ENCODE peak calls at places on chromosome 14, in nine cellular contexts. M, Q, C, J, Z, O, D, S and U are unnamed samples.

GRCh38 chr14:85415015-85415712 is 114.8 kb upstream of the FLRT2 start:
- DNase-seq in M (peak), Q (peak), C (peak), J (peak), Z (peak), O (peak), D (peak), S (peak), U (peak)

GRCh38 chr14:33569844-33570716 is 380.8 kb downstream of the EGLN3 start:
- DNase-seq in M (no peak), Q (no peak), C (no peak), J (no peak), Z (no peak), O (no peak), D (no peak), S (no peak), U (no peak)

GRCh38 chr14:49893309-49894213 is 679 bp downstream of the ARF6 start:
- DNase-seq in M (peak), Q (peak), C (peak), J (peak), Z (no peak), O (no peak), D (no peak), S (peak), U (peak)

GRCh38 chr14:75084513-75084912 is 15.1 kb downstream of the ZC2HC1C start:
- DNase-seq in M (no peak), Q (no peak), C (no peak), J (no peak), Z (no peak), O (no peak), D (no peak), S (no peak), U (no peak)

GRCh38 chr14:99597911-99598600 is 6.0 kb downstream of the CCDC85C start:
- DNase-seq in M (no peak), Q (no peak), C (no peak), J (no peak), Z (no peak), O (no peak), D (no peak), S (no peak), U (no peak)

GRCh38 chr14:34826661-34827060 is 48.5 kb downstream of the BAZ1A start:
- DNase-seq in M (no peak), Q (no peak), C (no peak), J (no peak), Z (no peak), O (no peak), D (peak), S (no peak), U (no peak)

GRCh38 chr14:91872517-91873470 is 5.5 kb upstream of the TC2N start:
- DNase-seq in M (no peak), Q (peak), C (peak), J (peak), Z (no peak), O (no peak), D (peak), S (peak), U (peak)

GRCh38 chr14:29607129-29607528 is 320.5 kb downstream of the PRKD1 start:
- DNase-seq in M (no peak), Q (no peak), C (no peak), J (no peak), Z (no peak), O (no peak), D (no peak), S (no peak), U (no peak)

GRCh38 chr14:74616507-74616906 is 4.5 kb upstream of the LTBP2 start:
- DNase-seq in M (no peak), Q (no peak), C (no peak), J (no peak), Z (no peak), O (no peak), D (peak), S (no peak), U (peak)

GRCh38 chr14:94517248-94517640 is 8.0 kb upstream of the SERPINA12 start:
- DNase-seq in M (no peak), Q (no peak), C (no peak), J (no peak), Z (no peak), O (no peak), D (no peak), S (no peak), U (no peak)

GRCh38 chr14:96384740-96385139 is 7.2 kb upstream of the AK7 start:
- DNase-seq in M (no peak), Q (no peak), C (no peak), J (no peak), Z (no peak), O (no peak), D (no peak), S (no peak), U (no peak)

GRCh38 chr14:92456215-92457017 is 57.2 kb upstream of the RIN3 start:
- DNase-seq in M (peak), Q (peak), C (no peak), J (no peak), Z (no peak), O (no peak), D (peak), S (peak), U (peak)

GRCh38 chr14:59140441-59140840 is 48.0 kb upstream of the DAAM1 start:
- DNase-seq in M (no peak), Q (no peak), C (no peak), J (no peak), Z (no peak), O (no peak), D (no peak), S (no peak), U (no peak)

DNA sequence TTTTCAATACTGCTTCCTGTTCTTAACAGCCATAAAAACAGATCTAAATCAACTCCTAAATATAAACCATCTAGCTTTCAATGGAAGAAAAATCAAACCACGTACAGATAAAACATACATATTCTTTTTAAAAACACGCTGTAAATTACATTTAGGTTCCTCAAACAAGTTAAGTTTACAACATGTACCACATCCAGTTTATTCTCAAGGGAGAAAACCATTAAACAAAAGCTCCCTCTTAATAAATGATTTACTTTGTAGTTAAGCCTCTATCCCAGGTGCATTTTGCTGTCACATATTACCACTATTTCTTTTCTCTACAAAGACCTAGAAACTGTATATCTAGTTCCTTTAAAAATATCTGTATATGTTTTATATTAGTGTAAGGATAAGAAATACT is 3.1 kb downstream of the NUMB start:
- DNase-seq in M (no peak), Q (no peak), C (no peak), J (no peak), Z (no peak), O (no peak), D (no peak), S (no peak), U (no peak)
- H3K4me3 ChIP-seq in M (no peak), Q (peak), C (no peak), J (no peak), Z (no peak), O (no peak), D (no peak), S (peak), U (no peak)

DNA sequence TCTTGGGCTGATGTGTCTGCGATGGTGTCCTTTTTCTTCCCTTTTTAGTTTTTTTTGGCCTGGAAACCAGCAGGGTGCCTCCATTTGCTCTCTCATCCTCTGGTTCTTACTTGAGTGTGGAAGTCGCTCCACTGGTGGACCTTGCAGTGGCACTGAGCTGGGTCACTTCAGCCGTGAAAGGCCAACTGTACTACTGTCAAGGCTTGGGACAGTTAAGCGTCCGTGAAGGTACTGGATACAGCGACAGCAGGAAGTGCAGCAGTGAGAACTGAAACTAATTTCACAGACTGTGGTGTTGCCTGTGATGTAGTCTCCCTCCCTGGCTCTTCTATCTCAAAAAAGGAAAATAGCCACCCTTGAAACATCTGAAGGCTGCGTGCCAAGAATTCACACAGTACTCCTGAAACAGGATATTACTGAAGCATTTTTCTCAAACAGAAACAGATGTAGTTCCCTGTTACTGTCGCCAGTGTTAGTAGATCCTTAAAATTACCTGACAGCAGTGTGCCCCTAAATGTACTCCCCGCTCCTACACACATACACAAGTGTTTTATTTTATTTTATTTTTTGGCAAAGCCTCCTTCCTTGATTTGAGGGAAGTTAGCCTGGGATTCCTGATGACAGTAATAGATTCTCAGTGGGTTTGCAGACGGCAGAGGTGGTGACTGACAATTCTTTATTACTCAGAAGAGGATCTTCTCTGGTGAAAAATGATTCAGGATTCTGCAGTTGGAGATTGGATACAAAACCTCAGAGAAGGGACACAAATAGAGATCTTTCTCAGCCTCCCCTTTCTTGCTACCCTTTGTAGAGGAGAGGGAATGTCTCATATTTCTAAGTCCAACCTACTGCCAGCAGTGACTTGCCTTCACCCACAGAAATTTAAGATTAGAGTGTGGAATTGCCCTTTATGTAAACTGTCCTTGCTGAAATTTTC is 4.3 kb downstream of the SUSD6 start:
- DNase-seq in M (no peak), Q (peak), C (peak), J (peak), Z (peak), O (peak), D (peak), S (peak), U (peak)
- H3K4me3 ChIP-seq in M (no peak), Q (peak), C (no peak), J (no peak), Z (peak), O (peak), D (peak), S (peak), U (peak)

GRCh38 chr14:67940476-67940875 is 120.9 kb downstream of the RAD51B start:
- DNase-seq in M (no peak), Q (no peak), C (no peak), J (no peak), Z (peak), O (no peak), D (peak), S (no peak), U (no peak)

GRCh38 chr14:67938046-67938445 is 118.5 kb downstream of the RAD51B start:
- DNase-seq in M (peak), Q (no peak), C (no peak), J (no peak), Z (no peak), O (no peak), D (no peak), S (no peak), U (no peak)

GRCh38 chr14:67941456-67942018 is 122.0 kb downstream of the RAD51B start:
- DNase-seq in M (peak), Q (no peak), C (no peak), J (no peak), Z (no peak), O (peak), D (peak), S (peak), U (no peak)

GRCh38 chr14:67942311-67942710 is 122.7 kb downstream of the RAD51B start:
- DNase-seq in M (no peak), Q (no peak), C (no peak), J (no peak), Z (no peak), O (no peak), D (peak), S (no peak), U (no peak)

GRCh38 chr14:67940894-67941455 is 121.4 kb downstream of the RAD51B start:
- DNase-seq in M (peak), Q (no peak), C (no peak), J (no peak), Z (peak), O (peak), D (peak), S (peak), U (peak)
- H3K4me3 ChIP-seq in M (no peak), Q (no peak), C (no peak), J (no peak), Z (no peak), O (no peak), D (no peak), S (no peak), U (no peak)

GRCh38 chr14:78767436-78767835 is 597.3 kb downstream of the NRXN3 start:
- DNase-seq in M (no peak), Q (no peak), C (no peak), J (no peak), Z (no peak), O (no peak), D (no peak), S (no peak), U (no peak)

GRCh38 chr14:78763746-78764145 is 593.6 kb downstream of the NRXN3 start:
- DNase-seq in M (no peak), Q (no peak), C (no peak), J (no peak), Z (no peak), O (no peak), D (no peak), S (no peak), U (no peak)

GRCh38 chr14:78764240-78764639 is 594.1 kb downstream of the NRXN3 start:
- DNase-seq in M (peak), Q (no peak), C (no peak), J (no peak), Z (no peak), O (no peak), D (peak), S (no peak), U (no peak)

GRCh38 chr14:78762331-78762730 is 592.2 kb downstream of the NRXN3 start:
- DNase-seq in M (no peak), Q (no peak), C (no peak), J (no peak), Z (no peak), O (no peak), D (no peak), S (no peak), U (no peak)

GRCh38 chr14:78764645-78765044 is 594.5 kb downstream of the NRXN3 start:
- DNase-seq in M (no peak), Q (no peak), C (no peak), J (no peak), Z (no peak), O (no peak), D (no peak), S (no peak), U (no peak)
- H3K4me3 ChIP-seq in M (no peak), Q (no peak), C (no peak), J (no peak), Z (no peak), O (no peak), D (no peak), S (no peak), U (no peak)

DNA sequence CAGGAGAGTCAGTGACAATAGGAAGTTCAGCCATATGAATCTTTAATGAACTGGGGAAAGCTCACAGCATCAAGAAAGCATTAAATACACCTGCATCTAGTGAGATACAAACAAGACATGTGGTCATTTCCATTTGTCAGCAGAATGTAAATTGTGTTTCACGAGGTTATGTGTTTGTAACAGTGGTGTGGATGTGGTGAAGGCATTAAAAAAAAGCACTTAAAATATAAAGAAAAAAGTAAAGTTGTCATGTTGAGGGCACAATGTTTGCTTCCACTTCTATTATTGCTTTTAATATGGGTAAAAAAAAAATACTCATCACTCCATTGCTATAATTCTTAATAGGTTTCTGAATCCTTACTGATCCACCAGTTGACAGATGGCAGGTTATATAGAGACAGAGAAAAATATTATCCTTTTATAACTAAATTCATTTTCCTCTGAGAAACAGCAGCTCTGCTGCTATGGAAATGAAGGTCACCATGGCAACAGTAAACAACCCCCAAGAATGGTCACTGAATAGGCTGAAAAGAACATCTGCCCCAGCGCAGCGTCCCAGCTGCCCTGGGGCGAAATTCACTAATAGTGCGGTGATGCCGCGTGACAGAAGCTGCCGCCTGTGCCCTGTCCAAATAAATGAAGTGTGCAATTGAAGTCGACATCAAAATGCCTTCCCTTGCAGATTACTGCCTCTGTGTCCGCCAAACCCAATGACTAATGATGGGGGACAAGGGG is 226.1 kb downstream of the FOXN3 start:
- DNase-seq in M (peak), Q (no peak), C (no peak), J (no peak), Z (no peak), O (no peak), D (no peak), S (no peak), U (no peak)
- H3K4me3 ChIP-seq in M (no peak), Q (no peak), C (no peak), J (no peak), Z (no peak), O (no peak), D (no peak), S (no peak), U (no peak)

DNA sequence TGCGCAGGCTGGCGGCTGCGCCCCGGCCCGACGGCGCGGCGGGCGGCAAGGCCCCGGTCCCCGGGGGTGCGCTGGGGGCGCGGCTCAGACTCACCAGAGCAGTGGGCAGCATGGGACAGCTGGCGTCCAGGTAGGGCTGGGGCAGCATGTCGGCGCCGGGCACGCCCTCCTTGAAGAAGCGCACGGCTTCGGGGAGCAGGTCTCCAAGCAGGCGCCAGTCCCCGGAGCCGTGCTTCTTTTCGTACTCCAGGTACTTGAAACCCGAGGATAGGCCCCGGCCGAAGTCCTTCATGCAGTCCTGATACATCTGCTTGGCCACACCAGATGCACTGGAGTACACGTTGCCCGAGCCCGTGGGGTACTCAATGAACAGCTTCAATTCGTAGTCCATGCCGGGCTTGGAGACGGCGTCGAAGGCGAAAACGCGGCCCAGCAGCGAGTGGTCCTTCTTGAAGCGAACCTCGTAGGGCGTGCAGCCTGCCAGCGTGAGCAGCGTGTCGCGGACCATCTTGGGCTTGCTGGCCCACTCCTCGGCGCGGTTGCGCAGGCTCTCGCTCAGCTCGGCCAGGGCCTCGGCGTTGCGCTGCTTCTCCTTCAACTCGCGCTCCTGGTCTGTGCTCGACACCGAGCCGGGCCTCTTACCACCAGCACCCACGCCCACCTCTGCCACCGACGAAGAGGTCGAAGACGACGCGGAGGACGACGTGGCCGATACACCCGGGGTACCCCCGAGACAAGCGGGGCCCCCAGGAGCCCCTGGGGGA is 2.2 kb downstream of the IRF2BPL start:
- DNase-seq in M (peak), Q (peak), C (no peak), J (no peak), Z (no peak), O (no peak), D (peak), S (no peak), U (peak)
- H3K4me3 ChIP-seq in M (peak), Q (peak), C (peak), J (peak), Z (peak), O (peak), D (peak), S (peak), U (peak)

GRCh38 chr14:62117718-62118164 is 355.5 kb downstream of the SNAPC1 start:
- DNase-seq in M (no peak), Q (no peak), C (no peak), J (no peak), Z (no peak), O (no peak), D (peak), S (no peak), U (no peak)

GRCh38 chr14:62118461-62118860 is 356.2 kb downstream of the SNAPC1 start:
- DNase-seq in M (no peak), Q (no peak), C (no peak), J (no peak), Z (no peak), O (no peak), D (no peak), S (no peak), U (no peak)

GRCh38 chr14:62118871-62119270 is 356.7 kb downstream of the SNAPC1 start:
- DNase-seq in M (no peak), Q (no peak), C (no peak), J (no peak), Z (no peak), O (no peak), D (no peak), S (no peak), U (no peak)

DNA sequence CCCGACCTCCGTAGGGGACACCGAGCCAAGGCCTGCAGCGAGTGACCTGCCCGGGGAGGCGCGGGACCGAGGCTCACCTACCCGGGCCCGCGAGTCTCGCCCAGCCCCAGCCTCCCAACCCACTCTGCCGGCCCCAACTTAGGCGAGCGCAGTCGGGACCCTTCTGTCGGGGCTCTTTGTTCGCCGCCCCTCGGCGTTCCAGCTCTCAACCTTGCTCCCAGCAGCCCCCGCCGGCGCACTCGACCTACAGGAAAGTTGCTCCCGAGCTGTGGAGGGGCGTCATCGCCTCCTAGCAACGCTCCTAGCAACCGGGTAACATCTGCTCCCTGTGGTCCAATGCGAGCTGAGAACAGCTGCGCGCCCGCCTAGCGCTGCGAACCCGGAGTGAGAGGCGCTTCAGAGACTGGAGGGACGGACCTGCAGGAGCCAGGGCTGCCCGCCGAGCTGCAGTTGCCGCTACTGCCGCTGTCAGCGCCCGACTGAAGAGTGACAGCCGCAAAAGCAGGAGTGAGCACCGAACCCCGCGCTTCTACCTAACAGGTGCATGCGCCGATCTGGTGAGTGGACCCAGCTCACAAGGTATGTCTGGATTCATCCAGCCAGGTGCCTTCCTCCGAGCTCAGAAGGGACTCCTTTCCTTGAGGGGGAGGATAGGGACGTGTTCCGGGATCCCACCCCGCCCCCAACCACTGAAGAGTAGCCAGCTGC is 354.9 kb downstream of the SNAPC1 start:
- DNase-seq in M (peak), Q (peak), C (no peak), J (peak), Z (peak), O (peak), D (peak), S (peak), U (peak)
- H3K4me3 ChIP-seq in M (peak), Q (peak), C (no peak), J (no peak), Z (peak), O (no peak), D (peak), S (peak), U (peak)